ENCODE peak calls at places on chromosomes 6 and 20, in six cellular contexts. R is NT2/D1, D is uterus, H is GM06990, Y is small intestine, U is colonic mucosa. L is an unnamed sample.

GRCh38 chr6:132780770-132781371 is 17.6 kb downstream of the SLC18B1 start:
- DNase-seq in R (peak; percentile 0), U (no peak), Y (no peak), H (no peak), D (no peak), L (no peak)

GRCh38 chr6:95856876-95857364 is 158.9 kb upstream of the FUT9 start:
- DNase-seq in Y (no peak), H (no peak), D (no peak), U (no peak), R (no peak), L (no peak)

GRCh38 chr6:149423946-149424440 is 23.9 kb downstream of the SUMO4 start:
- DNase-seq in Y (no peak), D (no peak), H (no peak), R (no peak), U (no peak), L (no peak)

GRCh38 chr6:118708736-118709135 is 57.3 kb upstream of the CEP85L start:
- DNase-seq in R (no peak), Y (no peak), D (no peak), H (no peak), U (no peak), L (no peak)

GRCh38 chr20:36214684-36215256 is 21.5 kb upstream of the AAR2 start:
- DNase-seq in D (no peak), Y (no peak), U (no peak), H (no peak), R (no peak), L (peak; percentile 60)

GRCh38 chr6:107495196-107495643 is 5.3 kb downstream of the SOBP start:
- DNase-seq in H (no peak), Y (no peak), U (no peak), D (no peak), R (no peak), L (no peak)

GRCh38 chr6:163720005-163720404 is 305.5 kb downstream of the QKI start:
- DNase-seq in Y (no peak), H (no peak), D (no peak), U (no peak), R (no peak), L (no peak)

GRCh38 chr20:48437146-48437545 is 390.7 kb downstream of the PREX1 start:
- DNase-seq in U (no peak), D (no peak), H (no peak), Y (no peak), R (no peak), L (no peak)

GRCh38 chr6:148349466-148349865 is 6.8 kb downstream of the SASH1 start:
- DNase-seq in U (no peak), Y (no peak), R (no peak), H (no peak), D (no peak), L (peak; percentile 45)

GRCh38 chr6:159654483-159655098 is 38.5 kb downstream of the SOD2 start:
- DNase-seq in H (peak; percentile 22), R (peak; percentile 40), Y (peak; percentile 43), U (no peak), D (no peak), L (no peak)

GRCh38 chr6:36938536-36938935 is 16.0 kb upstream of the PI16 start:
- DNase-seq in U (no peak), R (no peak), D (no peak), H (no peak), Y (no peak), L (no peak)

GRCh38 chr6:85113934-85114582 is 335.8 kb upstream of the NT5E start:
- DNase-seq in H (no peak), Y (no peak), D (no peak), R (no peak), U (no peak), L (no peak)

GRCh38 chr6:154127638-154128037 is 88.6 kb downstream of the OPRM1 start:
- DNase-seq in R (peak; percentile 30), D (no peak), Y (no peak), H (no peak), U (no peak), L (no peak)

GRCh38 chr6:153947817-153948447 is 91.1 kb upstream of the OPRM1 start:
- DNase-seq in R (peak; percentile 13), Y (peak; percentile 38), D (no peak), U (peak; percentile 20), H (no peak), L (peak; percentile 55)

GRCh38 chr6:170283212-170284081 is 7.4 kb downstream of the DLL1 start:
- DNase-seq in U (no peak), H (no peak), D (no peak), Y (no peak), R (no peak), L (no peak)

GRCh38 chr6:14717307-14717706 is 528.6 kb upstream of the JARID2 start:
- DNase-seq in Y (no peak), D (no peak), R (no peak), U (no peak), H (no peak), L (no peak)

GRCh38 chr20:16662462-16662861 is 67.4 kb upstream of the SNRPB2 start:
- DNase-seq in R (no peak), D (no peak), Y (no peak), H (no peak), U (no peak), L (no peak)

DNA sequence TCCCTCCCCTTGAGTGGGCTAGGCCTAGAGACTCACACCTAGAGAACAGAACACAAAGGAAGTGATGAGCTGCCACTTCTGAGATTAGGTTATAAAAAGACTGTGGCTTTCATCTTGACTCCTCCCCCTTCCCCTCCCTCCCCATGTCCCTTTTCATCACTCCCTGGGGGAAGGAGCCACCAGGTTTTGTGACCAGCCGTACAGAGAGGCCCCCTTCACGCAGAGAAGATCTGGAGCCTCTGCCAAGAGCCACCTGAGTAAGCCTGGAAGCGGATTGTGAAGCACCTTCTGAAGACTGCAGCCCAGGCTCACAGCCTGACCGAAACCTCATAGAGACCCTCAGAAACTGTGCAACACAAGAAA is 118.4 kb upstream of the NXT1 start:
- DNase-seq in U (no peak), H (no peak), Y (no peak), R (no peak), D (no peak), L (peak; percentile 81)
- H3K27me3 ChIP-seq in U (no peaks in the 10 kb centered on the region), H (no peaks in the 10 kb centered on the region), Y (no peaks in the 10 kb centered on the region), R (no peaks in the 10 kb centered on the region), D (no peaks in the 10 kb centered on the region), L (no peaks in the 10 kb centered on the region)

DNA sequence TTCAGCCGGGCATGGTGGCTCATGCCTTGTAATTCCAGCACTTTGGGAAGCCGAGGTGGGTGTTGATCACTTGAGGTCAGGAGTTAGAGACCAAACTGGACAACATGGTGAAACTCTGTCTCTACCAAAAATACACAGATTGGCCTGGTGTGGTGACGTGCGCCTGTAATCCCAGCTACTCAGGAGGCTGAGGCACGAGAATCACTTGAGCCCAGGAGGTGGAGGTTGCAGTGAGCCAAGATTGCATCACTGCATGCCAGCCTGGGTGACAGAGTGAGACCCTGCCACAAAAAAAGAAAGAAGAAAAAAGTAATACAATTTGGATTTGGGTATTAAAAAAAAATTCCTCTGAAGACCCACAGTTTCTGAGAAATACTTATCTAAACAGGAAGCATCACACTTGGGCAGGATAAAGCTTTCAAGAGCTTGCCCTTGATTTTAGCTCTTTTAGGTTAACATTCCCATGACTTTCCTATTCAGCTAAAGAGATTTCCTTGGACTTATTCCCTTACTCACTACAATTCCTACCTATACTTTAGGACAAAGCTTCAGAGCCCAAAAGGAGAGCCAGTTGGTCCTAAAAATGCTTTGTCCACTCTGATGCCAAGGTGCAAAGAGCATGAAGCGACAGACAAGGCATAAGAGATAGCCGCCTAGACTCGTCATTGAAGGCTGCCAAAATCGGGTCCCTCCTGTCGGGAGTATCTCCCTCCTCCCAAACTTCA is 1.9 kb downstream of the ELOVL2 start:
- DNase-seq in H (no peak), U (no peak), D (no peak), R (no peak), Y (no peak), L (no peak)
- H3K27me3 ChIP-seq in H (no peaks in the 10 kb centered on the region), U (peaks cover 33% of the 10 kb centered on the region), D (peaks cover 20% of the 10 kb centered on the region), R (peaks cover 30% of the 10 kb centered on the region), Y (peaks cover 8% of the 10 kb centered on the region), L (no peaks in the 10 kb centered on the region)

GRCh38 chr6:2653369-2654032 is 97.2 kb downstream of the MYLK4 start:
- DNase-seq in H (no peak), R (no peak), U (no peak), D (no peak), Y (no peak), L (no peak)
- H3K27me3 ChIP-seq in H (no peaks in the 10 kb centered on the region), R (no peaks in the 10 kb centered on the region), U (no peaks in the 10 kb centered on the region), D (no peaks in the 10 kb centered on the region), Y (no peaks in the 10 kb centered on the region), L (no peaks in the 10 kb centered on the region)

GRCh38 chr20:56628015-56628872 is 862 bp upstream of the TFAP2C start:
- DNase-seq in R (no peak), D (no peak), Y (no peak), U (peak; percentile 27), H (peak; percentile 9), L (peak; percentile 83)

GRCh38 chr20:56624786-56625681 is 4.1 kb upstream of the TFAP2C start:
- DNase-seq in D (no peak), U (no peak), Y (no peak), R (no peak), H (peak; percentile 11), L (no peak)

GRCh38 chr20:56627122-56628014 is 1.7 kb upstream of the TFAP2C start:
- DNase-seq in U (no peak), D (no peak), R (no peak), H (peak; percentile 9), Y (no peak), L (no peak)

GRCh38 chr20:56626367-56627121 is 2.6 kb upstream of the TFAP2C start:
- DNase-seq in Y (no peak), U (peak; percentile 36), H (peak; percentile 12), D (no peak), R (peak; percentile 82), L (no peak)

DNA sequence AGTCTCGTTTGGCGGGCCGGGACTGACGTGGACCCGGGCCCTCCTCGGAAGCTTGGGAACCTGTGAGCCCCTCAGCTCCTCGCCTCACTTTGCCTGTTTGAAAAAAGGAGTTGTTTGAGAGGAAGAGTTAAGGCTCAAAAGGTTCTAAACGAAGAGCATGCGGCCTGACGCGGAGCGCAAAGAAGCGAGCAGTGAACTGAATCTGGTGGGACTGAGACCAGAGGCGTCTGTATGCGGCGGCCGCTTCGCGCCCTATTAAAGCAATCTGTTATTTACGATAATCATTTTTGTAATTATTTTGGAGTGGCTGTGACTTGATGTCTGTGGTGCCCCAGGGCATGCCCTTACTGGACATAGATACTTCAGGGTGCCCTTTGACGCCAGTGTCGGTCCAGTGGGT is 3.3 kb upstream of the TFAP2C start:
- DNase-seq in R (no peak), D (no peak), Y (no peak), H (no peak), U (no peak), L (no peak)
- H3K27me3 ChIP-seq in R (peaks cover 31% of the 10 kb centered on the region), D (peaks cover 33% of the 10 kb centered on the region), Y (peaks cover 40% of the 10 kb centered on the region), H (no peaks in the 10 kb centered on the region), U (peaks cover 64% of the 10 kb centered on the region), L (no peaks in the 10 kb centered on the region)

GRCh38 chr20:46304852-46305251 is 3.4 kb downstream of the CDH22 start:
- DNase-seq in Y (no peak), R (no peak), U (no peak), D (no peak), H (no peak), L (no peak)
- H3K27me3 ChIP-seq in Y (peaks cover 5% of the 10 kb centered on the region), R (peaks cover 48% of the 10 kb centered on the region), U (peaks cover 36% of the 10 kb centered on the region), D (peaks cover 30% of the 10 kb centered on the region), H (peaks cover 1% of the 10 kb centered on the region), L (peaks cover 9% of the 10 kb centered on the region)

GRCh38 chr20:24871429-24872213 is 77.4 kb upstream of the CST7 start:
- DNase-seq in Y (no peak), H (no peak), R (no peak), U (no peak), D (no peak), L (no peak)
- H3K27me3 ChIP-seq in Y (no peaks in the 10 kb centered on the region), H (no peaks in the 10 kb centered on the region), R (no peaks in the 10 kb centered on the region), U (no peaks in the 10 kb centered on the region), D (no peaks in the 10 kb centered on the region), L (no peaks in the 10 kb centered on the region)

L was measured in Caco-2.